ENCODE peak calls at places on chromosomes 5 and 9, in five cellular contexts. One of them, this sample, is unnamed.

GRCh38 chr9:128470560-128470959 is 14.8 kb downstream of the ODF2 start:
- DNase-seq in fibroblast of pulmonary artery: peak; percentile 73
- DNase-seq in C1 segment of cervical spinal cord: no peak
- DNase-seq in stimulated activated CD4-positive, alpha-beta T cell treated with anti-CD3 and anti-CD28 coated beads, Interleukin-4, amount 100 ng/mL, for 48 hours: no peak
- DNase-seq in DMS79: peak; percentile 24
- DNase-seq in this sample: no peak

GRCh38 chr5:90201923-90202322 is 207.6 kb downstream of the CETN3 start:
- DNase-seq in DMS79: no peak
- DNase-seq in stimulated activated CD4-positive, alpha-beta T cell treated with anti-CD3 and anti-CD28 coated beads, Interleukin-4, amount 100 ng/mL, for 48 hours: no peak
- DNase-seq in C1 segment of cervical spinal cord: no peak
- DNase-seq in fibroblast of pulmonary artery: peak; percentile 49
- DNase-seq in this sample: no peak

GRCh38 chr9:78871452-78872331 is 574.8 kb downstream of the PSAT1 start:
- DNase-seq in fibroblast of pulmonary artery: peak; percentile 85
- DNase-seq in C1 segment of cervical spinal cord: no peak
- DNase-seq in DMS79: no peak
- DNase-seq in stimulated activated CD4-positive, alpha-beta T cell treated with anti-CD3 and anti-CD28 coated beads, Interleukin-4, amount 100 ng/mL, for 48 hours: no peak
- DNase-seq in this sample: no peak

GRCh38 chr5:181221792-181222629 is 1.1 kb upstream of the TRIM41 start:
- DNase-seq in C1 segment of cervical spinal cord: no peak
- DNase-seq in DMS79: no peak
- DNase-seq in stimulated activated CD4-positive, alpha-beta T cell treated with anti-CD3 and anti-CD28 coated beads, Interleukin-4, amount 100 ng/mL, for 48 hours: peak; percentile 99
- DNase-seq in fibroblast of pulmonary artery: peak; percentile 92
- DNase-seq in this sample: peak; percentile 100

GRCh38 chr9:131334568-131335105 is 45.1 kb downstream of the PLPP7 start:
- DNase-seq in stimulated activated CD4-positive, alpha-beta T cell treated with anti-CD3 and anti-CD28 coated beads, Interleukin-4, amount 100 ng/mL, for 48 hours: no peak
- DNase-seq in fibroblast of pulmonary artery: no peak
- DNase-seq in DMS79: no peak
- DNase-seq in C1 segment of cervical spinal cord: no peak
- DNase-seq in this sample: no peak

GRCh38 chr5:170493028-170493820 is 10.6 kb upstream of the KCNIP1 start:
- DNase-seq in DMS79: no peak
- DNase-seq in C1 segment of cervical spinal cord: no peak
- DNase-seq in fibroblast of pulmonary artery: no peak
- DNase-seq in stimulated activated CD4-positive, alpha-beta T cell treated with anti-CD3 and anti-CD28 coated beads, Interleukin-4, amount 100 ng/mL, for 48 hours: no peak
- DNase-seq in this sample: no peak

GRCh38 chr9:34343090-34343489 is 13.7 kb downstream of the NUDT2 start:
- DNase-seq in stimulated activated CD4-positive, alpha-beta T cell treated with anti-CD3 and anti-CD28 coated beads, Interleukin-4, amount 100 ng/mL, for 48 hours: no peak
- DNase-seq in DMS79: no peak
- DNase-seq in C1 segment of cervical spinal cord: peak; percentile 75
- DNase-seq in fibroblast of pulmonary artery: no peak
- DNase-seq in this sample: no peak

GRCh38 chr9:87140605-87141109 is 193.4 kb upstream of the GAS1 start:
- DNase-seq in DMS79: no peak
- DNase-seq in C1 segment of cervical spinal cord: no peak
- DNase-seq in fibroblast of pulmonary artery: no peak
- DNase-seq in stimulated activated CD4-positive, alpha-beta T cell treated with anti-CD3 and anti-CD28 coated beads, Interleukin-4, amount 100 ng/mL, for 48 hours: no peak
- DNase-seq in this sample: no peak

GRCh38 chr9:75105841-75106240 is 17.5 kb downstream of the OSTF1 start:
- DNase-seq in stimulated activated CD4-positive, alpha-beta T cell treated with anti-CD3 and anti-CD28 coated beads, Interleukin-4, amount 100 ng/mL, for 48 hours: no peak
- DNase-seq in C1 segment of cervical spinal cord: no peak
- DNase-seq in DMS79: no peak
- DNase-seq in fibroblast of pulmonary artery: peak; percentile 37
- DNase-seq in this sample: no peak

GRCh38 chr5:116454417-116454927 is 120.2 kb downstream of the SEMA6A start:
- DNase-seq in stimulated activated CD4-positive, alpha-beta T cell treated with anti-CD3 and anti-CD28 coated beads, Interleukin-4, amount 100 ng/mL, for 48 hours: no peak
- DNase-seq in fibroblast of pulmonary artery: peak; percentile 81
- DNase-seq in DMS79: no peak
- DNase-seq in C1 segment of cervical spinal cord: no peak
- DNase-seq in this sample: no peak

GRCh38 chr5:31811210-31811609 is 172.3 kb downstream of the PDZD2 start:
- DNase-seq in stimulated activated CD4-positive, alpha-beta T cell treated with anti-CD3 and anti-CD28 coated beads, Interleukin-4, amount 100 ng/mL, for 48 hours: no peak
- DNase-seq in C1 segment of cervical spinal cord: no peak
- DNase-seq in fibroblast of pulmonary artery: peak; percentile 94
- DNase-seq in DMS79: no peak
- DNase-seq in this sample: no peak

GRCh38 chr5:74040065-74040551 is 414.1 kb downstream of the ARHGEF28 start:
- DNase-seq in C1 segment of cervical spinal cord: no peak
- DNase-seq in stimulated activated CD4-positive, alpha-beta T cell treated with anti-CD3 and anti-CD28 coated beads, Interleukin-4, amount 100 ng/mL, for 48 hours: no peak
- DNase-seq in fibroblast of pulmonary artery: peak; percentile 74
- DNase-seq in DMS79: peak; percentile 29
- DNase-seq in this sample: no peak

GRCh38 chr9:13587581-13587980 is 308.1 kb upstream of the MPDZ start:
- DNase-seq in fibroblast of pulmonary artery: no peak
- DNase-seq in C1 segment of cervical spinal cord: peak; percentile 9
- DNase-seq in stimulated activated CD4-positive, alpha-beta T cell treated with anti-CD3 and anti-CD28 coated beads, Interleukin-4, amount 100 ng/mL, for 48 hours: no peak
- DNase-seq in DMS79: no peak
- DNase-seq in this sample: no peak

GRCh38 chr9:93188426-93189368 is 4.8 kb downstream of the WNK2 start:
- DNase-seq in C1 segment of cervical spinal cord: no peak
- DNase-seq in stimulated activated CD4-positive, alpha-beta T cell treated with anti-CD3 and anti-CD28 coated beads, Interleukin-4, amount 100 ng/mL, for 48 hours: no peak
- DNase-seq in fibroblast of pulmonary artery: no peak
- DNase-seq in DMS79: no peak
- DNase-seq in this sample: no peak

GRCh38 chr5:34822921-34823715 is 15.8 kb upstream of the TTC23L start:
- DNase-seq in C1 segment of cervical spinal cord: no peak
- DNase-seq in DMS79: no peak
- DNase-seq in stimulated activated CD4-positive, alpha-beta T cell treated with anti-CD3 and anti-CD28 coated beads, Interleukin-4, amount 100 ng/mL, for 48 hours: no peak
- DNase-seq in fibroblast of pulmonary artery: no peak
- DNase-seq in this sample: no peak

GRCh38 chr5:132557425-132557805 is 638 bp downstream of the RAD50 start:
- DNase-seq in fibroblast of pulmonary artery: peak; percentile 25
- DNase-seq in stimulated activated CD4-positive, alpha-beta T cell treated with anti-CD3 and anti-CD28 coated beads, Interleukin-4, amount 100 ng/mL, for 48 hours: no peak
- DNase-seq in DMS79: peak; percentile 0
- DNase-seq in C1 segment of cervical spinal cord: no peak
- DNase-seq in this sample: peak; percentile 69

GRCh38 chr5:170985486-170985885 is 123.7 kb downstream of the RANBP17 start:
- DNase-seq in C1 segment of cervical spinal cord: no peak
- DNase-seq in stimulated activated CD4-positive, alpha-beta T cell treated with anti-CD3 and anti-CD28 coated beads, Interleukin-4, amount 100 ng/mL, for 48 hours: no peak
- DNase-seq in fibroblast of pulmonary artery: peak; percentile 46
- DNase-seq in DMS79: no peak
- DNase-seq in this sample: no peak